ENCODE peak calls at places on chromosomes 5 and 9, in five cellular contexts. F, O, I, D and A are unnamed samples.

GRCh38 chr5:53422539-53422938 is 57.9 kb upstream of the FST start:
- DNase-seq in F (peak; percentile 87), O (peak; percentile 53), I (no peak), D (no peak), A (peak; percentile 97)

GRCh38 chr5:139648205-139649081 is at the start of gene CXXC5:
- DNase-seq in F (peak; percentile 80), O (peak; percentile 75), I (peak; percentile 94), D (peak; percentile 81), A (peak; percentile 90)

GRCh38 chr5:10920400-10920799 is 159.4 kb upstream of the DAP start:
- DNase-seq in F (no peak), O (no peak), I (no peak), D (no peak), A (no peak)

GRCh38 chr9:135501261-135502167 is 1.0 kb downstream of the MRPS2 start:
- DNase-seq in F (no peak), O (no peak), I (peak; percentile 82), D (no peak), A (peak; percentile 86)

GRCh38 chr5:73603998-73604397 is 22.0 kb upstream of the ARHGEF28 start:
- DNase-seq in F (no peak), O (no peak), I (no peak), D (no peak), A (no peak)

GRCh38 chr9:130043654-130044623 is 950 bp upstream of the FNBP1 start:
- DNase-seq in F (no peak), O (no peak), I (no peak), D (no peak), A (peak; percentile 77)

GRCh38 chr9:123246534-123246933 is 21.9 kb downstream of the STRBP start:
- DNase-seq in F (no peak), O (peak; percentile 5), I (no peak), D (no peak), A (no peak)

GRCh38 chr5:50745221-50745620 is 78.8 kb downstream of the PARP8 start:
- DNase-seq in F (no peak), O (no peak), I (no peak), D (no peak), A (no peak)

GRCh38 chr5:38719916-38720315 is 125.9 kb upstream of the OSMR start:
- DNase-seq in F (peak; percentile 27), O (peak; percentile 56), I (no peak), D (no peak), A (peak; percentile 91)

GRCh38 chr9:27407966-27408365 is 111.0 kb upstream of the EQTN start:
- DNase-seq in F (no peak), O (peak; percentile 79), I (no peak), D (no peak), A (peak; percentile 57)

GRCh38 chr9:84140535-84141101 is 160.0 kb downstream of the RMI1 start:
- DNase-seq in F (no peak), O (no peak), I (peak; percentile 81), D (no peak), A (peak; percentile 40)
- H3K9ac ChIP-seq in F (peak overlapping the region; percentile 25), O (no peak overlapping the region), I (no peak overlapping the region), D (no peak overlapping the region), A (no peak overlapping the region)

DNA sequence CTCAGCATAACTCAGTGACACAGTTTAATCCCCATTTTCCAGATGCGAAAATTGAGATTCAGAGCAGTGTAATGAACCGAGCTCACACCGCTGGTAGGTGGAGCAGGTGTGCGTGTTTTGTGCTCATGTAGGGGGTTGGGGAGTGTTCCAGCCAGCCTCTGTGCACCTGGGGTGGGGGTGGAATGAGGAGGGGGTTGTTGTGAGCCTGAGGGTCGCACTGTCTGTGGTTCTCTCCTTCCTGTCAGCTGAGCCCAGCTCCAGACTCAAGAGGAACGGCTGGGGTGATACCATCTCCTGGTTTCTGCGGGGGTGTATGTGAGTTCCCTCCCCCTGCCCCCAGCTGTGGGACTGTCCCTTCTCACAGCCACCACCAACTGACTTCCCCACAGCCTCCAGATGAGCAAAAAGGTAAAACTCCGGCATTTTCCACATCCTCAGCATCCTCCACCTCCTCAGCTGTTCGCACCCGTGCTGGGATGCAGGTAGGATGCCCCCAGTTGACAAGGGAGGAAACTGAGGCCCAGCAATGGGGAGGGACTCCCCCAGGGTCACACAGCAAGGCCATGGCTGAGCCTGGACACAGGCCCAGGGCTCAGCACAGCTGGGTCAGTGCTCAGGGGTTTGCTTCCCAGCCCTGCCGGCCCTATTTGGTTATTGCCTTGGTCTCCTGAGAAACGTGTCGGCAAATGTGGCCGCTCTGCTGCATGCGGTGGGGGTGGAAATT is 2.1 kb downstream of the SH2D3C start:
- DNase-seq in F (no peak), O (no peak), I (peak; percentile 78), D (peak; percentile 52), A (no peak)
- H3K4me3 ChIP-seq in F (no peak overlapping the region), O (no peak overlapping the region), I (no peak overlapping the region), D (no peak overlapping the region), A (no peak overlapping the region)

DNA sequence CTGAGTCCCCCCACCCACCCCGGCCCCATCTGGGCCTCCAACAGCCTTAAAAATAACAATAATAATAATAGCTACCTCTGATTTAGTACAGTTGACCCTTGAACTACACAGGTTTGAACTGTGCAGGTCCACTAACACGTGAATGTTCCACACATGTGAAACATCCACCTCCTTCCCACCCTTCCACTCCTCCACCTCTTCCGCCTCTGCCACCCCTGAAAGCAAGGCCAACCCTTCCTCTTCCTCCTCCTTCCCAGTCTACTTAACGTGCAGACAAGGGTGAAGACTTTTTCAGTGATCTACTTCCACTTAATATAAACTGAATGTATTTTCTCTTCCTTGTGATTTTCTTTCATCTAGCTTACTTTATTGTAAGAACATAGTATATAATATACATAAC is 10.8 kb downstream of the PDGFRB start:
- DNase-seq in F (no peak), O (no peak), I (no peak), D (no peak), A (no peak)
- H3K9ac ChIP-seq in F (no peak overlapping the region), O (no peak overlapping the region), I (no peak overlapping the region), D (no peak overlapping the region), A (peak overlapping the region; percentile 79)

GRCh38 chr9:121319394-121319780 is 50.7 kb downstream of the STOM start:
- DNase-seq in F (no peak), O (no peak), I (no peak), D (no peak), A (no peak)

GRCh38 chr9:121316852-121317373 is 49.0 kb downstream of the GSN start:
- DNase-seq in F (no peak), O (no peak), I (no peak), D (no peak), A (no peak)

GRCh38 chr9:121321039-121321503 is 49.0 kb downstream of the STOM start:
- DNase-seq in F (no peak), O (no peak), I (peak; percentile 44), D (no peak), A (no peak)

GRCh38 chr9:121317737-121318630 is 50.0 kb downstream of the GSN start:
- DNase-seq in F (no peak), O (no peak), I (peak; percentile 36), D (no peak), A (peak; percentile 20)

GRCh38 chr9:121318631-121319393 is 50.9 kb downstream of the GSN start:
- DNase-seq in F (no peak), O (no peak), I (peak; percentile 43), D (no peak), A (no peak)
- H3K4me3 ChIP-seq in F (no peak overlapping the region), O (no peak overlapping the region), I (no peak overlapping the region), D (no peak overlapping the region), A (no peak overlapping the region)

GRCh38 chr5:3282841-3283240 is 312.8 kb upstream of the IRX1 start:
- DNase-seq in F (no peak), O (no peak), I (no peak), D (no peak), A (no peak)

GRCh38 chr5:3281346-3281745 is 314.3 kb upstream of the IRX1 start:
- DNase-seq in F (no peak), O (no peak), I (no peak), D (no peak), A (no peak)

GRCh38 chr5:3277590-3278196 is 317.9 kb upstream of the IRX1 start:
- DNase-seq in F (no peak), O (no peak), I (peak; percentile 65), D (no peak), A (no peak)

GRCh38 chr5:3278643-3279042 is 317.0 kb upstream of the IRX1 start:
- DNase-seq in F (no peak), O (no peak), I (no peak), D (no peak), A (no peak)

DNA sequence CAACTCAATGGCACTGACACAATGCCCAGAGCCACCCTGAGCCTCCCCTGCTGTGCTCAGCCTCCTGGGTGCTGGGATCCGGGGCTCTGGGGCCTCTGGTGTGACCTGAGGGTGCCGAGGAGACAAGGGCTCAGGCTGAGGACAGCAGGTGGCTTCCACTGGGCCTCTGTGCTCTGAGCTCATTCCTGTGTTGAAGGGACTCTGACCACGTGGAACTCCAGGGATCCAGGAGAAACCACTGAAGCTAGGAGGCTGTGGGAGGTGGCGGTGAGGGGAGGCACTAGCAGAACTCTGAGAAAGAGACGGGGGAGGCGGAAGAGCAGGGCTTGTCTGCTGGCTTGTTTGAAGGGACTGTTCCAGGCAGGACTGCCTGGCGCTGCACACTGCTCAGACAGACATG is 318.7 kb upstream of the IRX1 start:
- DNase-seq in F (no peak), O (no peak), I (no peak), D (no peak), A (no peak)
- H3K9ac ChIP-seq in F (no peak overlapping the region), O (no peak overlapping the region), I (no peak overlapping the region), D (no peak overlapping the region), A (no peak overlapping the region)